ENCODE peak calls at places on chromosomes 12 and 14, in ten cellular contexts. One of them, this sample, is unnamed.

GRCh38 chr12:14417717-14418116 is 52.2 kb downstream of the ATF7IP start:
- DNase-seq in non-pigmented ciliary epithelial cell: peak
- DNase-seq in AG20443: peak
- DNase-seq in HuH-7: no peak
- DNase-seq in SW480: peak
- DNase-seq in astrocyte of the hippocampus: peak
- DNase-seq in AG08396: peak
- DNase-seq in NCI-H1092: no peak
- DNase-seq in HT-29: peak
- DNase-seq in GM04503: peak
- DNase-seq in this sample: peak

GRCh38 chr12:111085100-111085499 is 164.7 kb upstream of the MYL2 start:
- DNase-seq in non-pigmented ciliary epithelial cell: no peak
- DNase-seq in AG20443: no peak
- DNase-seq in HuH-7: no peak
- DNase-seq in SW480: no peak
- DNase-seq in astrocyte of the hippocampus: no peak
- DNase-seq in AG08396: no peak
- DNase-seq in NCI-H1092: no peak
- DNase-seq in HT-29: no peak
- DNase-seq in GM04503: no peak
- DNase-seq in this sample: no peak

GRCh38 chr14:80850197-80850814 is 91.2 kb downstream of the CEP128 start:
- DNase-seq in non-pigmented ciliary epithelial cell: peak
- DNase-seq in AG20443: peak
- DNase-seq in HuH-7: no peak
- DNase-seq in SW480: peak
- DNase-seq in astrocyte of the hippocampus: peak
- DNase-seq in AG08396: peak
- DNase-seq in NCI-H1092: peak
- DNase-seq in HT-29: peak
- DNase-seq in GM04503: no peak
- DNase-seq in this sample: peak

GRCh38 chr14:37970696-37971095 is 237.0 kb upstream of the SSTR1 start:
- DNase-seq in non-pigmented ciliary epithelial cell: no peak
- DNase-seq in AG20443: no peak
- DNase-seq in HuH-7: no peak
- DNase-seq in SW480: peak
- DNase-seq in astrocyte of the hippocampus: no peak
- DNase-seq in AG08396: no peak
- DNase-seq in NCI-H1092: no peak
- DNase-seq in HT-29: no peak
- DNase-seq in GM04503: no peak
- DNase-seq in this sample: no peak

GRCh38 chr14:103023881-103024473 is 33.4 kb downstream of the CDC42BPB start:
- DNase-seq in non-pigmented ciliary epithelial cell: peak
- DNase-seq in AG20443: peak
- DNase-seq in HuH-7: no peak
- DNase-seq in SW480: no peak
- DNase-seq in astrocyte of the hippocampus: no peak
- DNase-seq in AG08396: peak
- DNase-seq in NCI-H1092: no peak
- DNase-seq in HT-29: no peak
- DNase-seq in GM04503: no peak
- DNase-seq in this sample: peak

GRCh38 chr12:102438047-102438822 is 42.1 kb downstream of the IGF1 start:
- DNase-seq in non-pigmented ciliary epithelial cell: no peak
- DNase-seq in AG20443: no peak
- DNase-seq in HuH-7: no peak
- DNase-seq in SW480: peak
- DNase-seq in astrocyte of the hippocampus: peak
- DNase-seq in AG08396: peak
- DNase-seq in NCI-H1092: no peak
- DNase-seq in HT-29: no peak
- DNase-seq in GM04503: no peak
- DNase-seq in this sample: peak

GRCh38 chr12:16555630-16556029 is 50.3 kb downstream of the LMO3 start:
- DNase-seq in non-pigmented ciliary epithelial cell: peak
- DNase-seq in AG20443: peak
- DNase-seq in HuH-7: no peak
- DNase-seq in SW480: no peak
- DNase-seq in astrocyte of the hippocampus: no peak
- DNase-seq in AG08396: no peak
- DNase-seq in NCI-H1092: no peak
- DNase-seq in HT-29: no peak
- DNase-seq in GM04503: peak
- DNase-seq in this sample: no peak

GRCh38 chr12:100842156-100842555 is 47.6 kb downstream of the ANO4 start:
- DNase-seq in non-pigmented ciliary epithelial cell: no peak
- DNase-seq in AG20443: no peak
- DNase-seq in HuH-7: no peak
- DNase-seq in SW480: peak
- DNase-seq in astrocyte of the hippocampus: peak
- DNase-seq in AG08396: no peak
- DNase-seq in NCI-H1092: no peak
- DNase-seq in HT-29: no peak
- DNase-seq in GM04503: no peak
- DNase-seq in this sample: no peak

GRCh38 chr12:52280319-52280795 is 5.9 kb downstream of the KRT86 start:
- DNase-seq in non-pigmented ciliary epithelial cell: peak
- DNase-seq in AG20443: peak
- DNase-seq in HuH-7: no peak
- DNase-seq in SW480: peak
- DNase-seq in astrocyte of the hippocampus: peak
- DNase-seq in AG08396: peak
- DNase-seq in NCI-H1092: no peak
- DNase-seq in HT-29: peak
- DNase-seq in GM04503: peak
- DNase-seq in this sample: peak

GRCh38 chr14:52783211-52783610 is 8.2 kb downstream of the GNPNAT1 start:
- DNase-seq in non-pigmented ciliary epithelial cell: no peak
- DNase-seq in AG20443: no peak
- DNase-seq in HuH-7: no peak
- DNase-seq in SW480: no peak
- DNase-seq in astrocyte of the hippocampus: no peak
- DNase-seq in AG08396: no peak
- DNase-seq in NCI-H1092: no peak
- DNase-seq in HT-29: no peak
- DNase-seq in GM04503: no peak
- DNase-seq in this sample: no peak

GRCh38 chr14:104795781-104796681 is 483 bp upstream of the AKT1 start:
- DNase-seq in non-pigmented ciliary epithelial cell: no peak
- DNase-seq in AG20443: peak
- DNase-seq in HuH-7: peak
- DNase-seq in SW480: no peak
- DNase-seq in astrocyte of the hippocampus: peak
- DNase-seq in AG08396: peak
- DNase-seq in NCI-H1092: no peak
- DNase-seq in HT-29: no peak
- DNase-seq in GM04503: no peak
- DNase-seq in this sample: peak

GRCh38 chr14:100317897-100318808 is 5.0 kb upstream of the SLC25A47 start:
- DNase-seq in non-pigmented ciliary epithelial cell: no peak
- DNase-seq in AG20443: peak
- DNase-seq in HuH-7: peak
- DNase-seq in SW480: no peak
- DNase-seq in astrocyte of the hippocampus: peak
- DNase-seq in AG08396: peak
- DNase-seq in NCI-H1092: no peak
- DNase-seq in HT-29: no peak
- DNase-seq in GM04503: no peak
- DNase-seq in this sample: no peak